ENCODE peak calls at places on chromosomes 4 and X, in six cellular contexts. C is left ventricle myocardium superior; D is SHP77; X is activated gamma-delta T cell treated with anti-CD3 and anti-CD28 coated beads, Interleukin-2, amount 50 U/mL, for 16 hours; I is AG10803; R is spleen. W is an unnamed sample.
A peak's percentile ranks its signal among the peaks of the same experiment; 100 is the strongest.

GRCh38 chrX:103846395-103846794 is 14.3 kb upstream of the RAB9B start:
- DNase-seq in I (no peak), X (no peak), R (no peak), C (no peak), D (no peak), W (no peak)

GRCh38 chr4:159010563-159011260 is 92.2 kb upstream of the RAPGEF2 start:
- DNase-seq in X (no peak), R (no peak), C (peak; percentile 76), D (peak; percentile 23), I (peak; percentile 96), W (no peak)

GRCh38 chrX:140744085-140744484 is 34.5 kb downstream of the LINC00632 start:
- DNase-seq in X (no peak), D (no peak), I (no peak), R (no peak), C (no peak), W (no peak)

GRCh38 chr4:152273343-152273742 is 262.5 kb downstream of the FBXW7 start:
- DNase-seq in D (no peak), C (no peak), R (no peak), I (no peak), X (no peak), W (no peak)

GRCh38 chr4:155077860-155078259 is 130.6 kb upstream of the NPY2R start:
- DNase-seq in D (no peak), C (no peak), X (no peak), I (no peak), R (no peak), W (no peak)

GRCh38 chr4:17704020-17704657 is 77.3 kb downstream of the FAM184B start:
- DNase-seq in R (no peak), X (no peak), I (peak; percentile 21), D (no peak), C (no peak), W (no peak)

GRCh38 chrX:341541-342101 is 23.0 kb upstream of the GTPBP6 start:
- DNase-seq in R (peak; percentile 53), I (no peak), C (peak; percentile 20), X (no peak), D (no peak), W (no peak)

GRCh38 chr4:186725422-186726149 is 1.9 kb upstream of the FAT1 start:
- DNase-seq in R (no peak), X (no peak), C (peak; percentile 85), I (peak; percentile 86), D (peak; percentile 77), W (no peak)